ENCODE peak calls at places on chromosomes 16 and 17, in four cellular contexts. K, G, D and T are unnamed samples.

GRCh38 chr17:47905221-47905733 is 9.2 kb downstream of the SP2 start:
- DNase-seq in D (peak; percentile 56), G (peak; percentile 64), K (no peak), T (no peak)

GRCh38 chr17:43864161-43864706 is 17.3 kb downstream of the CD300LG start:
- DNase-seq in G (no peak), D (no peak), K (no peak), T (no peak)

GRCh38 chr16:31421587-31421986 is 6.6 kb downstream of the COX6A2 start:
- DNase-seq in K (no peak), D (no peak), G (no peak), T (no peak)

GRCh38 chr16:22317625-22318024 is 20.4 kb downstream of the POLR3E start:
- DNase-seq in G (no peak), D (no peak), K (no peak), T (no peak)

GRCh38 chr16:66477028-66477515 is 50.0 kb downstream of the BEAN1 start:
- DNase-seq in G (no peak), K (no peak), D (peak; percentile 37), T (no peak)

GRCh38 chr16:75550211-75550662 is 5.8 kb downstream of the TMEM231 start:
- DNase-seq in K (no peak), G (peak; percentile 49), D (peak; percentile 92), T (peak; percentile 82)

GRCh38 chr17:59620518-59621259 is 994 bp downstream of the CLTC start:
- DNase-seq in G (peak; percentile 54), D (peak; percentile 77), K (no peak), T (peak; percentile 53)

GRCh38 chr16:24328835-24329418 is 72.8 kb downstream of the CACNG3 start:
- DNase-seq in G (no peak), D (no peak), K (no peak), T (no peak)

GRCh38 chr16:79484237-79484636 is 116.3 kb downstream of the MAF start:
- DNase-seq in D (no peak), K (no peak), G (no peak), T (no peak)

GRCh38 chr16:4936991-4937781 is at the start of gene PPL:
- DNase-seq in K (peak; percentile 98), G (no peak), D (peak; percentile 95), T (peak; percentile 98)

GRCh38 chr16:66147338-66147737 is 219.2 kb upstream of the CDH5 start:
- DNase-seq in G (no peak), K (no peak), D (no peak), T (no peak)

GRCh38 chr17:57424777-57425188 is 168.5 kb downstream of the MSI2 start:
- DNase-seq in K (no peak), G (peak; percentile 56), D (peak; percentile 57), T (no peak)

GRCh38 chr16:47905771-47906170 is 250.0 kb downstream of the ABCC12 start:
- DNase-seq in G (peak; percentile 38), D (peak; percentile 66), K (no peak), T (no peak)

GRCh38 chr17:65181237-65182061 is 44.3 kb downstream of the RGS9 start:
- DNase-seq in D (no peak), G (no peak), K (no peak), T (no peak)

GRCh38 chr17:69717214-69717613 is 302.7 kb downstream of the MAP2K6 start:
- DNase-seq in D (peak; percentile 3), K (no peak), G (no peak), T (no peak)

GRCh38 chr17:3015890-3016289 is 47.5 kb downstream of the OR1D5 start:
- DNase-seq in K (no peak), G (no peak), D (peak; percentile 15), T (no peak)
- H2BK5ac ChIP-seq in K (no peak overlapping the region), G (no peak overlapping the region), D (no peak overlapping the region), T (no peak overlapping the region)

GRCh38 chr16:27303256-27304100 is 10.3 kb upstream of the IL4R start:
- DNase-seq in K (no peak), D (no peak), G (no peak), T (no peak)

GRCh38 chr16:27304102-27304501 is 9.7 kb upstream of the IL4R start:
- DNase-seq in G (no peak), D (no peak), K (no peak), T (no peak)

GRCh38 chr16:27304881-27305280 is 8.9 kb upstream of the IL4R start:
- DNase-seq in K (no peak), G (no peak), D (no peak), T (no peak)

GRCh38 chr16:27305342-27305741 is 8.4 kb upstream of the IL4R start:
- DNase-seq in K (no peak), D (no peak), G (no peak), T (no peak)

GRCh38 chr16:27305839-27306442 is 7.8 kb upstream of the IL4R start:
- DNase-seq in K (no peak), G (no peak), D (no peak), T (no peak)
- H2BK5ac ChIP-seq in K (no peak overlapping the region), G (no peak overlapping the region), D (no peak overlapping the region), T (no peak overlapping the region)

GRCh38 chr16:8797364-8798173 is at the start of the genes PMM2 and TMEM186:
- DNase-seq in G (peak; percentile 97), K (peak; percentile 92), D (peak; percentile 98), T (peak; percentile 97)
- H2BK5ac ChIP-seq in G (peak within 1 kb of the TSS; percentile 79), K (peak within 1 kb of the TSS; percentile 77), D (no peak within 1 kb of the TSS), T (no peak within 1 kb of the TSS)

DNA sequence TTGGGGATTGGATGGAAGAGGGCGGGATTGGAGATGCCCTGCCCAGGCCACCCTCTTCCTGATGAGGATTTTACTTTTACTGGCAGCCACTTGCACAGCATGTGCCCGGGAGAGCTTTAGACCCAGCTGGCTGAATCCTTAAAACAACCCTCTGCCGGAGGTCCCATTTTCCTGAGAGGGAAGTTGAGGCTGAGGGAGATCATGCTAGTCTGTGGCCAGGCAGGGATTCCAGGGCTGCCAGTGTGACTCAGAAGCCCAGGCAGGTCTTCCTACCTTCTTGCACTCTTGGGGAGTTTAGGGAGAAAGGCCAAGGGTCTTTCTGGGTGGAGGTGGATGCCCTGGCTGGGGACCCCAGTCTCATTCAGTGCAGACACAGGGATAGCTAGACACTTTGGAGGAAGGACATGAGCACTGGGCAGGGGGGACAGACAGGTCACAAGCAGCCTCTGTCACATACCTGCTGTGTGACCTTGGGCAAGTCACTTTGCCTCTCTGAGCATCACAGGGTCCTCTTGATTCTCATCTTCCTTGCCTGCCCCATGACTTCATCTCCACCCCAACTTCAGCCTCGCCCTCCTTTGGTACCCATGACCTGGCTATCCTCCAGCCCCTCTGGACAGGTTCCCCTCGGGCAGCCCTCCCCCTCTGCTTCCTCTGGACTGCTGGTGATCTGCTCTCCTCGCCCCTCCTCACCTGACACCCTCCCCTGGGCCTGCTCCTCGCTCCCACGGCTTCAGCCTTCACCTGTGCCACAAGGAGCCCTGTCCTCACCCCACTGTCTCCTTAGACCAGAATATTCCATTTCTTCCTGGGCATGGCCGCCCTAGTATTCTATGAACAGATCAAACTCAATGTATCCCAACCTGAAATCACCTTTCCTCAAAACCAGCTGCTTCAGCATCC is 11.3 kb upstream of the DCAF7 start:
- DNase-seq in D (no peak), K (no peak), G (no peak), T (no peak)
- H2BK5ac ChIP-seq in D (no peak overlapping the region), K (no peak overlapping the region), G (no peak overlapping the region), T (no peak overlapping the region)

DNA sequence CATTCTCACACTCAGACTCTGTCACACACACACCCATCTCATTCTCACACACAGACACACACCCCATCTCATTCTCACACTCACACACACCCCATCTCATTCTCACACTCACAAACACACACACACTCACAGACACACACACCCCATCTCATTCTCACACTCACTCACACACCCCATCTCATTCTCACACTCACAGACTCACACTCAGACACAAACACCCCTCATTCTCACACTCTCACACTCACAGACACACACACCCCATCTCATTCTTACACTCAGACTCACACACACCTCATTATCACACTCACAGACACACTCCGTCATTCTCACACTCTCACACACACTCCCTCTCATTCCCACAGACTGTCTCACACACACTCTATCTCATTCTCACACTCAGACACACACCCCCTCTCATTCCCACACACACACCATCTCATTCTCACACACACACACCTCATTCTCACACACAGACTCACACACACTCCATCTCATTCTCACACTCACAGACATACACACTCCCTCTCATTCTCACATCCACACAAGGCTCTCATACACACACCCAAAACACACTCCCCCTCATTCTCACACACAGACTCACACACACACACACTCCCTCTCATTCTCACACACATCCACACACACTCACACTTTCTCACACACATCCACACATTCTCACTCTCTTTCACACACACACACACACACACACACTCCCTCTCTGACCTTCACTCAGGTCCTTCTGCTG is 2.9 kb downstream of the ASGR1 start:
- DNase-seq in G (no peak), D (no peak), K (no peak), T (no peak)
- H2BK5ac ChIP-seq in G (no peak overlapping the region), D (no peak overlapping the region), K (no peak overlapping the region), T (no peak overlapping the region)

GRCh38 chr17:45686250-45686649 is 97.9 kb upstream of the CRHR1 start:
- DNase-seq in D (no peak), K (no peak), G (no peak), T (no peak)
- H2BK5ac ChIP-seq in D (no peak overlapping the region), K (no peak overlapping the region), G (no peak overlapping the region), T (no peak overlapping the region)

DNA sequence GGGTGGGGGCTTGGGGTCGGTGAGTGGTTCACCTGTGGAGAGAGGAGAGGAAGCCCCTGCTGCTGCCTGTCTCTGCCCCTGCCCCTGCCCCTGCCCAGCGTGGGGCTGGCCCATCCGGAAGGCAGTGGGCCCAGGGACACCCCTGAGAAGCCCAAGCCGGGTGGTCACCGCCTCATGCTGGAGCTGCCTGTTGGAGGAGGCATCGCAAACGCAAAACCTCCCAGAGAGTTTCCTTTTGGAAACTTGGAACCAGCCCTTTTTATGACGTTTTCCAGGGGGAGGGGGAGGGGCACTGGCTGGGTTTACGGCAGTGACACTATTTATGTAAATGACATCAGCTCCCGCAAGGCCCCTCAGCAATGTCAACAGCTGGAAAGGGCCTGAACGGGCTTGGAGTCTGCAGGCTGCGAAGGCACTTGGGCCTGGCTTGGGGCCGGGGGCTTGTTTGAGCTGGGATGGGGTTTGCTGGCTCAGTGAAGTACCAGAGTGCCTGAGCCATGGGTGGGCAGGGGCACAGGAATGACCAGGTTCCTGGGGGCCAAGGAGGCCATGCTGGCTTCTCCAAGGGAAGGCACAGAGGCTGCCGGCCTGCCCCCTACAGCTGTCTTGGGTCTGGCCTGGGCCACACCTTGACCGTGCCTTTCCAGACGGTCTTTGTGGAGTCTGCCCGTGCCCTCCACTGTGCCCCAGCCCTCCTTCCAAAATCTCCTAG is 219.5 kb downstream of the NTN1 start:
- DNase-seq in D (peak; percentile 96), K (no peak), G (peak; percentile 91), T (peak; percentile 86)
- H2BK5ac ChIP-seq in D (no peak overlapping the region), K (peak overlapping the region; percentile 68), G (no peak overlapping the region), T (no peak overlapping the region)